ENCODE peak calls at places on chromosome 16, in nine cellular contexts. X is IMR-90, V is AG09309, A is PC-3, I is OCI-LY7, J is endothelial cell, K is choroid plexus epithelial cell, Y is HFFc6, C is left ventricle myocardium inferior. G is an unnamed sample.

GRCh38 chr16:47045023-47045422 is 71.5 kb upstream of the DNAJA2 start:
- DNase-seq in X (no peak), V (no peak), A (no peak), I (no peak), J (no peak), K (peak), Y (no peak), C (no peak), G (no peak)

GRCh38 chr16:84355149-84355548 is 13.2 kb upstream of the ATP2C2 start:
- DNase-seq in X (no peak), V (no peak), A (no peak), I (no peak), J (no peak), K (no peak), Y (no peak), C (no peak), G (no peak)

GRCh38 chr16:66961065-66961744 is at the start of gene CES3:
- DNase-seq in X (peak), V (no peak), A (peak), I (peak), J (peak), K (peak), Y (peak), C (peak), G (peak)

GRCh38 chr16:85422374-85423185 is 190.5 kb upstream of the GSE1 start:
- DNase-seq in X (no peak), V (no peak), A (no peak), I (no peak), J (peak), K (peak), Y (no peak), C (peak), G (no peak)

GRCh38 chr16:58002936-58003335 is 1.7 kb downstream of the USB1 start:
- DNase-seq in X (no peak), V (no peak), A (no peak), I (no peak), J (no peak), K (no peak), Y (no peak), C (no peak), G (no peak)

GRCh38 chr16:80711406-80711805 is 93.0 kb downstream of the CDYL2 start:
- DNase-seq in X (no peak), V (no peak), A (no peak), I (no peak), J (no peak), K (no peak), Y (no peak), C (no peak), G (no peak)

GRCh38 chr16:4391635-4392381 is 20.2 kb downstream of the VASN start:
- DNase-seq in X (no peak), V (no peak), A (no peak), I (no peak), J (no peak), K (no peak), Y (no peak), C (no peak), G (no peak)

GRCh38 chr16:84349852-84350565 is 18.3 kb upstream of the ATP2C2 start:
- DNase-seq in X (no peak), V (no peak), A (no peak), I (no peak), J (no peak), K (no peak), Y (no peak), C (no peak), G (no peak)

GRCh38 chr16:57726433-57726947 is 9.1 kb upstream of the KATNB1 start:
- DNase-seq in X (no peak), V (no peak), A (no peak), I (no peak), J (no peak), K (no peak), Y (no peak), C (no peak), G (no peak)

GRCh38 chr16:27718767-27719445 is 169.0 kb downstream of the KATNIP start:
- DNase-seq in X (no peak), V (no peak), A (no peak), I (no peak), J (no peak), K (no peak), Y (no peak), C (no peak), G (no peak)

GRCh38 chr16:72921620-72922019 is 126.3 kb downstream of the ZFHX3 start:
- DNase-seq in X (peak), V (no peak), A (no peak), I (no peak), J (no peak), K (peak), Y (no peak), C (no peak), G (no peak)

GRCh38 chr16:80377621-80378020 is 163.2 kb upstream of the DYNLRB2 start:
- DNase-seq in X (no peak), V (no peak), A (no peak), I (no peak), J (no peak), K (no peak), Y (no peak), C (no peak), G (no peak)

GRCh38 chr16:78407191-78407590 is 307.7 kb downstream of the WWOX start:
- DNase-seq in X (peak), V (no peak), A (no peak), I (no peak), J (no peak), K (peak), Y (no peak), C (no peak), G (no peak)

GRCh38 chr16:87687571-87687910 is 78.2 kb downstream of the KLHDC4 start:
- DNase-seq in X (no peak), V (no peak), A (no peak), I (no peak), J (no peak), K (no peak), Y (no peak), C (no peak), G (no peak)

GRCh38 chr16:15604460-15605390 is 38.2 kb downstream of the MARF1 start:
- DNase-seq in X (no peak), V (no peak), A (no peak), I (no peak), J (no peak), K (no peak), Y (no peak), C (no peak), G (no peak)

GRCh38 chr16:7615565-7615964 is 282.9 kb downstream of the RBFOX1 start:
- DNase-seq in X (no peak), V (no peak), A (no peak), I (no peak), J (no peak), K (no peak), Y (no peak), C (no peak), G (no peak)

GRCh38 chr16:23121024-23121423 is 28.2 kb downstream of the USP31 start:
- DNase-seq in X (no peak), V (no peak), A (no peak), I (no peak), J (no peak), K (no peak), Y (no peak), C (no peak), G (no peak)

GRCh38 chr16:19884021-19884485 is 595 bp downstream of the GPRC5B start:
- DNase-seq in X (no peak), V (no peak), A (no peak), I (no peak), J (peak), K (no peak), Y (no peak), C (peak), G (no peak)

GRCh38 chr16:11405331-11406176 is 60.3 kb downstream of the RMI2 start:
- DNase-seq in X (peak), V (no peak), A (peak), I (peak), J (peak), K (peak), Y (no peak), C (no peak), G (no peak)

GRCh38 chr16:28103516-28104170 is 40.1 kb upstream of the GSG1L start:
- DNase-seq in X (no peak), V (no peak), A (no peak), I (no peak), J (no peak), K (no peak), Y (no peak), C (no peak), G (no peak)

GRCh38 chr16:67723940-67724339 is 4.8 kb upstream of the GFOD2 start:
- DNase-seq in X (no peak), V (no peak), A (no peak), I (no peak), J (no peak), K (no peak), Y (no peak), C (no peak), G (no peak)

GRCh38 chr16:28549301-28549899 is 4.3 kb upstream of the SGF29 start:
- DNase-seq in X (peak), V (no peak), A (peak), I (peak), J (no peak), K (peak), Y (peak), C (no peak), G (no peak)

GRCh38 chr16:73233423-73233762 is 185.5 kb upstream of the ZFHX3 start:
- DNase-seq in X (no peak), V (no peak), A (no peak), I (no peak), J (no peak), K (no peak), Y (no peak), C (no peak), G (no peak)

GRCh38 chr16:57608462-57609113 is 19.8 kb upstream of the ADGRG1 start:
- DNase-seq in X (no peak), V (no peak), A (no peak), I (no peak), J (no peak), K (no peak), Y (no peak), C (no peak), G (no peak)

GRCh38 chr16:80347900-80348299 is 192.9 kb upstream of the DYNLRB2 start:
- DNase-seq in X (no peak), V (no peak), A (no peak), I (no peak), J (no peak), K (peak), Y (no peak), C (peak), G (no peak)

GRCh38 chr16:89410794-89411309 is 79.5 kb downstream of the ANKRD11 start:
- DNase-seq in X (peak), V (peak), A (no peak), I (no peak), J (no peak), K (peak), Y (peak), C (peak), G (peak)
- TF ChIP-seq CTCF in X (no peak), V (no peak), A (no peak), I (no peak), J (no peak), K (peak), Y (peak), C (peak), G (peak)

DNA sequence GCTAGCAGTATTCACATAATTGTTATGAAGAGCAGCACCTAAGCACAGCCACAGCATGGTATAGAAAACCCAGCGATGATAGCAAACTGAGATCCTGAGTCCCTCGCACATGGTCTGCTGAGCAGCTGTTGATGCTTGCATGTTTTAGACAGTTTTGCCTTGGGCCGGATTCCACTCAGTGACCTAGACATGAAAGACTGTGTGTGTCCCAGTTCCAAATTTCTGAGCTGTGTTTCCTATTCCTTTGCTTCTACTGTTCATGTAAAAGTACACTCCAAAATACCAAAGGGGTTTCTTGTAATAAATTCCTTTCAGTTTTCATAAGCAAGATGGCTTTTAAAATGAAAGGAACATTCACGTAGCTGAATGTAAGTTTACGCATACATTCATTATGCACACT is 30.8 kb upstream of the CMTR2 start:
- DNase-seq in X (no peak), V (no peak), A (no peak), I (no peak), J (no peak), K (no peak), Y (no peak), C (no peak), G (no peak)
- TF ChIP-seq CTCF in X (no peak), V (no peak), A (no peak), I (no peak), J (no peak), K (no peak), Y (no peak), C (no peak), G (no peak)

DNA sequence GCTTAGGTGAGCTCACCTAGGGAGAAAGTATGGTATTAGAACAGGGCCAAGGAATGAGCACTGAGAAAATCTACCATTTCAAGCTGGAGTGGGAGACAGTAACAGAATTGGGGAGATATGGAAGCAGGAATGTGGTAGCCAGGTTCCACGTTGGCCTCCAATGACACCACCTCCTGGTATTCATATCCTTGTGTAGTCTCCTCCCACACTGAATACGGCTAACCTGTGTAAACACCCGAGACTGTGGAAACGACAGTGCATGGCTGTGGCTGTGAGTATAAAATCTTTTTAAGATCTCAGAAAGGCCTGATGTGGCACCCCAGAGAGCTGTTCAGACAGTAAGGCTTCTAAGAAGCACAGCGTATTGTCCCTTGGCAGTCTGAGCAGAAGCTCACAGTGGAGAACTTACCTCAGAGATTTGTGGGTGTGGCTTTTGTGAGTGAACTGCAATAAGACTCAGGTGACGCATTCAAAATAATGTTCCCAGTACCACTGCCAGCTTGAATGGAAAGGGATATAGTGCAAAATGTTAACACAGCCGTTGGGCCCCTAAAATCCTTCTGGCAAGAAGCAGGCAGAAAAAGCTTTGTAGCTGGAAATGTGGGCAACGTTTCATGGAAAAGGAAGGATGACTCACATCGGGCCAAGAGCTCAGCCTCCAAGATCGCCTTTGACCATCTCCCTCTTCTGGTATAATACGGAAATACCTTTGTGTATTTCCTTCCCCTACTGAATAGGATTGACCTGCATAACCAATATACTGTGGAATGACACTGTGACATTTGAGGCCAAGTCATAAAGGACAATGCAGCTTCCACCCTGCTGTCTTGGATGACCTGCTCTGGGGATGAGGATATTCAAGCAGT is 14.4 kb downstream of the SDR42E1 start:
- DNase-seq in X (peak), V (peak), A (peak), I (peak), J (no peak), K (peak), Y (peak), C (no peak), G (no peak)
- TF ChIP-seq CTCF in X (peak), V (peak), A (peak), I (peak), J (peak), K (peak), Y (peak), C (peak), G (peak)

GRCh38 chr16:75095637-75096036 is 20.9 kb downstream of the LDHD start:
- DNase-seq in X (no peak), V (no peak), A (no peak), I (no peak), J (no peak), K (no peak), Y (no peak), C (no peak), G (no peak)

GRCh38 chr16:75095204-75095621 is 21.4 kb downstream of the LDHD start:
- DNase-seq in X (no peak), V (no peak), A (no peak), I (no peak), J (no peak), K (no peak), Y (no peak), C (no peak), G (no peak)

GRCh38 chr16:75097941-75098897 is 18.4 kb downstream of the LDHD start:
- DNase-seq in X (no peak), V (no peak), A (no peak), I (no peak), J (no peak), K (no peak), Y (no peak), C (no peak), G (no peak)

GRCh38 chr16:75097191-75097761 is 19.3 kb downstream of the LDHD start:
- DNase-seq in X (no peak), V (no peak), A (no peak), I (no peak), J (no peak), K (no peak), Y (no peak), C (no peak), G (no peak)

DNA sequence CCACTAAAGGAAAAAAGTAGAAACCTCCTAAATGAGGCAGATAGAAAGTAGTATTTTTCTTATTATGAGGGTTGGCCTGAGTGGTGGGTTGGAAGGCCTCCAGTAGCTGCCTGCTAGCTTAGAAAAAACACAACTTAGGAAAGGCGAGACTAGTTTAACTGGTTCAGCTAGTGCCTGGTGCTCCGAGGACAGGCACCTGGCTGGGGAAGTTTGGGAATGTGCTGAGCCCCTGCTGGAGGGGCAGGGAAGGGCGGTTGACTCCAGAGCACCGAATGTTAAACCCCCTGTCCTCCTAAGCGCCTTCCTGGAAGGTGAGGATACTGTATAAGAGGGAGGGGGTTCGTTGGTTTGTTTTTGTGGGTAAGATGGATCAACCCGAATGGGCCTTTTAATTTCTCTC is 19.9 kb downstream of the LDHD start:
- DNase-seq in X (no peak), V (no peak), A (peak), I (no peak), J (no peak), K (no peak), Y (no peak), C (no peak), G (no peak)
- TF ChIP-seq CTCF in X (peak), V (peak), A (peak), I (peak), J (peak), K (peak), Y (peak), C (no peak), G (peak)

DNA sequence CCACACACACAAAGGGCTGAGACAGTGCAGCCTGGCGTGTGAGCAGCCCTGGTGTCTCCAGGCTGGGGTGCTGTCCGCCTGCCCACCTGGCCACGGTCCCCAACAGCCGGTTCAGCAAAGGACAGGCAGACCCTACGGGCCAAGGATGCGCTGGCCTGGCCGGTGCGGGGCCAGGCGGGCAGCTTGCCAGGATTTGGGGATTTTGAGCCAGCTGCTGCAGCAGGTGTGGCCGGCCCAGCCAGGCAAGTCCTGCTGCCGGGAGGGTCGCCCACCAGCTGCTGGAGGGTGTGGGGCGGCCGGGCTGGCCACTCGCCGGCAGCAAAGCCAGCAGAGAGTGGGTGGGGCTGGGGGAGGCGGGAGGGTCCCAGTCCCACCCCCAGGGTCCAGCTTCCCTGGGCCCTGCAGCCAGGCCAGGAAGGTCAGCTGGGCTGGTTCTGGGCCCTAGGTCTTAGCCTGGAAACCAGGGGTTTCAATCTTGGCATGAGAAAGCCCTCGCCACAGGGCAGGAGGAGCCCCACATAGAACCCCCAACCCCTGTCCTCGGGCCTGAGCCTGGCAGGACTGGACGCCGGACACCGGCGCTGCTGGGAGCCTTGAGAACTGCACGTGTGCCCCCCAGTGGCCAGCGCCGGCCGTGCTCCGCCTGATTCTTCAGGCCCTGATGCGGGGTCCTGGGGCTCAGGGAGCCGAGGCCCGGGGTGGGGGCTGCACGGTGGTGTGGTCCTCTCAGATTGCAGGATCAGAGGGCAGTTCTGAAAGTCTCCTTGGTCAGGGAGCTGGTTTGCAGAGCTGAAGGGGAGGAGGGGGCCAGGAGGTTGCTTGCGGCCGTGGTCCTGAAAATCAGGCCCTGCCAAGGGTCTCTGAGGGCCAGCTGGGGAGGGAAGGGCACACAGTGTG is 17.6 kb upstream of the SSTR5 start:
- DNase-seq in X (peak), V (no peak), A (peak), I (peak), J (peak), K (peak), Y (no peak), C (peak), G (no peak)
- TF ChIP-seq CTCF in X (peak), V (peak), A (peak), I (peak), J (peak), K (peak), Y (peak), C (peak), G (peak)

DNA sequence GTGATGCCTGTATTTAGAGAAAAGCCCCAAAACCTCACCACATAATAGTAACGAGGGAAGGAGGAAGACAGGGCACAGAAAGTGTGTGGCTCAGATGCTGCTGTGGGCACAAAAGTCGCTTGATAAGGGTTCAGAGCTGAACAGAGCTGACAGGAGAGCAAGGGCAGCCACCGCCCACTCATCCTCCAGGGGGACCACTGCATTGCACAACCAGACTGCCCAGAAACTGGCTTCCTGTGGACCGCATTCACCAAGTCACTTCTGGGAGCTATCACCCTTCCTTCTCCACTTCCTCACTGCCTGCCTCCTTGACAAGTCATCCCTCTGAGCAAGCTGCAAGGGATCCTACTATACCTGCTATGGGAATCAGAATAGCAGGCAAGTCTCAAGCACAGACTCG is 512.4 kb upstream of the CDH11 start:
- DNase-seq in X (peak), V (no peak), A (no peak), I (no peak), J (no peak), K (peak), Y (no peak), C (no peak), G (no peak)
- TF ChIP-seq CTCF in X (no peak), V (no peak), A (no peak), I (no peak), J (no peak), K (peak), Y (no peak), C (no peak), G (no peak)

G was measured in AG09319.